ENCODE peak calls at places on chromosomes 3 and 15, in ten cellular contexts. E, Z, K, L, P, N, U, G, A and V are unnamed samples.

GRCh38 chr3:45548724-45549123 is 45.8 kb upstream of the LIMD1 start:
- DNase-seq in N (no peak), E (peak; percentile 68), U (no peak), P (no peak), A (no peak), K (no peak), G (no peak), L (no peak), Z (no peak), V (no peak)

GRCh38 chr15:49370782-49371181 is 52.3 kb upstream of the FGF7 start:
- DNase-seq in G (no peak), Z (no peak), P (no peak), N (no peak), L (no peak), A (no peak), U (no peak), K (no peak), E (peak; percentile 17), V (no peak)

GRCh38 chr3:159077860-159078259 is 276.0 kb downstream of the MFSD1 start:
- DNase-seq in E (peak; percentile 75), A (no peak), U (no peak), G (no peak), N (no peak), Z (no peak), K (no peak), P (peak; percentile 62), L (no peak), V (no peak)

GRCh38 chr15:71337197-71337845 is 222.1 kb downstream of the THSD4 start:
- DNase-seq in Z (no peak), G (no peak), L (no peak), A (no peak), N (no peak), P (no peak), K (peak; percentile 83), E (no peak), U (no peak), V (no peak)

GRCh38 chr3:193812078-193812725 is 219.2 kb downstream of the OPA1 start:
- DNase-seq in E (no peak), Z (no peak), P (no peak), N (no peak), A (no peak), L (no peak), K (peak; percentile 48), G (no peak), U (no peak), V (no peak)

GRCh38 chr3:60758169-60758568 is 493.1 kb downstream of the FHIT start:
- DNase-seq in N (no peak), A (no peak), L (no peak), U (no peak), E (no peak), Z (no peak), P (no peak), G (no peak), K (no peak), V (no peak)

GRCh38 chr3:183247190-183247589 is 5.9 kb upstream of the B3GNT5 start:
- DNase-seq in P (no peak), A (no peak), N (no peak), G (no peak), Z (no peak), K (no peak), U (no peak), E (no peak), L (no peak), V (no peak)

GRCh38 chr3:51581529-51581928 is 43.0 kb downstream of the RAD54L2 start:
- DNase-seq in K (no peak), E (peak; percentile 39), G (no peak), N (no peak), P (peak; percentile 15), A (no peak), U (no peak), L (no peak), Z (no peak), V (no peak)

GRCh38 chr3:28317438-28318022 is 31.0 kb upstream of the ZCWPW2 start:
- DNase-seq in P (peak; percentile 58), N (no peak), E (peak; percentile 11), K (peak; percentile 60), L (peak; percentile 24), G (no peak), Z (peak; percentile 2), U (no peak), A (peak; percentile 15), V (peak; percentile 26)

GRCh38 chr3:183114779-183115178 is 15.5 kb upstream of the MCCC1 start:
- DNase-seq in E (no peak), P (no peak), Z (no peak), A (no peak), G (no peak), N (no peak), K (peak; percentile 63), U (no peak), L (no peak), V (no peak)

GRCh38 chr3:119681279-119681678 is 4.1 kb upstream of the COX17 start:
- DNase-seq in K (peak; percentile 64), P (peak; percentile 67), A (no peak), E (peak; percentile 41), Z (no peak), L (peak; percentile 45), N (no peak), G (no peak), U (no peak), V (peak; percentile 44)